ENCODE peak calls at places on chromosomes 16 and 17, in seven cellular contexts. T, L, Z, V, K, F and U are unnamed samples.

GRCh38 chr17:1123397-1124237 is 56.2 kb downstream of the ABR start:
- DNase-seq in T (no peak), L (no peak), Z (no peak), V (no peak), K (no peak), F (no peak), U (no peak)

GRCh38 chr17:75625813-75626486 is 7.3 kb upstream of the SMIM5 start:
- DNase-seq in T (peak; percentile 72), L (peak; percentile 32), Z (peak; percentile 37), V (peak; percentile 21), K (no peak), F (no peak), U (peak; percentile 28)

GRCh38 chr16:55567382-55567781 is 898 bp downstream of the CAPNS2 start:
- DNase-seq in T (peak; percentile 28), L (peak; percentile 20), Z (no peak), V (peak; percentile 88), K (peak; percentile 44), F (no peak), U (no peak)

GRCh38 chr16:11395008-11395948 is 50.0 kb downstream of the RMI2 start:
- DNase-seq in T (no peak), L (no peak), Z (no peak), V (no peak), K (no peak), F (no peak), U (no peak)

GRCh38 chr17:79839363-79840203 is at the start of gene CBX4:
- DNase-seq in T (peak; percentile 99), L (peak; percentile 92), Z (peak; percentile 97), V (peak; percentile 92), K (peak; percentile 96), F (peak; percentile 91), U (peak; percentile 86)

GRCh38 chr17:17109896-17110295 is 67.6 kb downstream of the MPRIP start:
- DNase-seq in T (no peak), L (peak; percentile 23), Z (peak; percentile 62), V (no peak), K (peak; percentile 67), F (no peak), U (no peak)

GRCh38 chr16:60100371-60100770 is 1366.3 kb upstream of the GOT2 start:
- DNase-seq in T (no peak), L (no peak), Z (no peak), V (no peak), K (no peak), F (no peak), U (no peak)

GRCh38 chr17:63702223-63702577 is 2.3 kb upstream of the LIMD2 start:
- DNase-seq in T (no peak), L (no peak), Z (no peak), V (no peak), K (no peak), F (peak; percentile 36), U (peak; percentile 73)

GRCh38 chr17:33266116-33266515 is 27.0 kb downstream of the ASIC2 start:
- DNase-seq in T (no peak), L (no peak), Z (no peak), V (no peak), K (no peak), F (no peak), U (no peak)

GRCh38 chr17:81392909-81393654 is 2.2 kb upstream of the BAHCC1 start:
- DNase-seq in T (no peak), L (no peak), Z (no peak), V (no peak), K (no peak), F (no peak), U (peak; percentile 46)

GRCh38 chr17:27956601-27957445 is 63.7 kb upstream of the LYRM9 start:
- DNase-seq in T (peak; percentile 18), L (no peak), Z (no peak), V (peak; percentile 54), K (no peak), F (no peak), U (no peak)

GRCh38 chr16:27839419-27839818 is 224.1 kb downstream of the GSG1L start:
- DNase-seq in T (peak; percentile 43), L (no peak), Z (no peak), V (peak; percentile 2), K (no peak), F (no peak), U (no peak)

GRCh38 chr17:66264696-66265095 is 35.5 kb upstream of the APOH start:
- DNase-seq in T (no peak), L (no peak), Z (no peak), V (no peak), K (no peak), F (no peak), U (no peak)